ENCODE peak calls at places on chromosomes 2 and 18, in six cellular contexts. L, Z, E, S, G and D are unnamed samples. For H3K27me3, the result is how much of the 10 kb centered on the place peaks cover.

GRCh38 chr2:33268246-33268831 is 208.1 kb upstream of the RASGRP3 start:
- DNase-seq in L (no peak), S (no peak), E (no peak), G (no peak), Z (no peak), D (no peak)

GRCh38 chr2:21395366-21395765 is 271.6 kb downstream of the TDRD15 start:
- DNase-seq in G (no peak), L (no peak), Z (no peak), E (no peak), S (no peak), D (no peak)

GRCh38 chr18:10100236-10100635 is 186.4 kb downstream of the VAPA start:
- DNase-seq in S (no peak), E (no peak), G (no peak), L (no peak), Z (no peak), D (no peak)

GRCh38 chr2:56077352-56077915 is 106.4 kb upstream of the CCDC85A start:
- DNase-seq in G (no peak), E (no peak), L (peak), Z (no peak), S (no peak), D (no peak)

GRCh38 chr2:27427863-27428212 is 593 bp upstream of the NRBP1 start:
- DNase-seq in L (no peak), G (no peak), E (no peak), Z (no peak), S (no peak), D (no peak)

GRCh38 chr2:227430644-227431043 is 41.3 kb upstream of the AGFG1 start:
- DNase-seq in S (no peak), E (no peak), Z (no peak), G (no peak), L (no peak), D (no peak)

GRCh38 chr2:27506587-27506986 is 9.9 kb downstream of the GCKR start:
- DNase-seq in G (no peak), S (no peak), L (no peak), E (no peak), Z (no peak), D (no peak)

GRCh38 chr2:240459401-240460242 is 24.2 kb downstream of the GPC1 start:
- DNase-seq in S (no peak), G (no peak), Z (peak), L (no peak), E (no peak), D (no peak)

GRCh38 chr2:9150906-9151305 is 55.7 kb upstream of the ASAP2 start:
- DNase-seq in L (no peak), Z (no peak), E (no peak), S (no peak), G (no peak), D (no peak)

GRCh38 chr18:10851824-10852225 is 297.5 kb downstream of the PIEZO2 start:
- DNase-seq in E (no peak), Z (no peak), G (no peak), L (peak), S (peak), D (no peak)

GRCh38 chr18:79693561-79694205 is 14.1 kb downstream of the CTDP1 start:
- DNase-seq in L (no peak), Z (no peak), S (no peak), E (no peak), G (no peak), D (peak)

GRCh38 chr18:60684843-60685513 is 312.4 kb upstream of the MC4R start:
- DNase-seq in G (no peak), L (peak), S (peak), E (no peak), Z (no peak), D (no peak)

GRCh38 chr18:80035997-80036396 is 1.8 kb downstream of the RBFA start:
- DNase-seq in E (no peak), G (no peak), L (no peak), Z (no peak), S (no peak), D (no peak)

GRCh38 chr18:12255626-12256026 is 1.5 kb downstream of the CIDEA start:
- DNase-seq in Z (no peak), L (peak), E (no peak), S (peak), G (peak), D (no peak)

GRCh38 chr2:113851640-113852039 is 38.2 kb upstream of the ACTR3 start:
- DNase-seq in Z (no peak), E (no peak), L (peak), S (peak), G (no peak), D (no peak)

GRCh38 chr18:63834471-63835113 is 52.9 kb upstream of the SERPINB2 start:
- DNase-seq in S (no peak), Z (no peak), E (no peak), G (no peak), L (no peak), D (no peak)

GRCh38 chr2:107801498-107801897 is 25.2 kb upstream of the RGPD4 start:
- DNase-seq in E (no peak), S (no peak), G (no peak), Z (no peak), L (no peak), D (no peak)

GRCh38 chr2:222228046-222228445 is 70.8 kb downstream of the PAX3 start:
- DNase-seq in S (no peak), L (no peak), E (no peak), G (no peak), Z (no peak), D (no peak)

GRCh38 chr2:147683380-147683779 is 161.4 kb upstream of the ACVR2A start:
- DNase-seq in G (no peak), L (no peak), Z (no peak), S (no peak), E (no peak), D (no peak)

GRCh38 chr2:117360586-117360985 is 453.9 kb upstream of the DDX18 start:
- DNase-seq in G (no peak), S (no peak), Z (no peak), L (no peak), E (no peak), D (no peak)

GRCh38 chr2:76464310-76464709 is 753.6 kb upstream of the GCFC2 start:
- DNase-seq in L (no peak), S (no peak), G (no peak), E (no peak), Z (no peak), D (no peak)

GRCh38 chr2:8089596-8089995 is 592.3 kb upstream of the ID2 start:
- DNase-seq in L (peak), G (no peak), S (peak), E (no peak), Z (no peak), D (no peak)

GRCh38 chr2:9222246-9222898 is 15.8 kb downstream of the ASAP2 start:
- DNase-seq in G (no peak), Z (no peak), E (no peak), S (peak), L (peak), D (no peak)

GRCh38 chr2:6186332-6187100 is 494.3 kb downstream of the SOX11 start:
- DNase-seq in Z (no peak), G (no peak), E (peak), L (peak), S (peak), D (peak)

GRCh38 chr2:20668871-20669475 is 2.0 kb downstream of the GDF7 start:
- DNase-seq in S (no peak), E (no peak), L (no peak), G (no peak), Z (no peak), D (no peak)

GRCh38 chr2:74625658-74626425 is 22.3 kb downstream of the M1AP start:
- DNase-seq in G (no peak), S (no peak), E (no peak), Z (no peak), L (peak), D (no peak)

GRCh38 chr2:203535784-203536590 is 886 bp upstream of the RAPH1 start:
- DNase-seq in S (peak), Z (no peak), G (no peak), E (no peak), L (peak), D (no peak)

GRCh38 chr2:129721841-129722240 is 257.6 kb upstream of the RAB6C start:
- DNase-seq in E (no peak), L (no peak), S (no peak), G (no peak), Z (no peak), D (no peak)

GRCh38 chr18:48756511-48757226 is 194.1 kb downstream of the SMAD7 start:
- DNase-seq in L (no peak), Z (no peak), G (no peak), S (no peak), E (no peak), D (no peak)

GRCh38 chr2:58871469-58872142 is 630.5 kb upstream of the FANCL start:
- DNase-seq in Z (no peak), E (no peak), G (no peak), S (no peak), L (no peak), D (no peak)

GRCh38 chr2:235937092-235937491 is 231.1 kb downstream of the GBX2 start:
- DNase-seq in G (no peak), S (no peak), E (no peak), L (no peak), Z (no peak), D (no peak)

GRCh38 chr18:74826560-74826959 is 228.9 kb downstream of the ZNF407 start:
- DNase-seq in G (no peak), Z (no peak), L (peak), S (no peak), E (no peak), D (no peak)

GRCh38 chr2:40511661-40512213 is 59.8 kb upstream of the SLC8A1 start:
- DNase-seq in E (peak), L (peak), S (peak), Z (peak), G (no peak), D (peak)
- H3K4me3 ChIP-seq in E (peak), L (peak), S (peak), Z (peak), G (peak), D (peak)

GRCh38 chr2:202494300-202494699 is 118.2 kb downstream of the BMPR2 start:
- DNase-seq in L (peak), S (peak), G (no peak), E (no peak), Z (no peak), D (no peak)

GRCh38 chr2:202494856-202495604 is 118.9 kb downstream of the BMPR2 start:
- DNase-seq in Z (no peak), G (no peak), L (no peak), S (no peak), E (no peak), D (no peak)

GRCh38 chr2:202490479-202490878 is 114.4 kb downstream of the BMPR2 start:
- DNase-seq in E (no peak), G (no peak), S (no peak), L (no peak), Z (no peak), D (no peak)

GRCh38 chr2:202488671-202489070 is 112.5 kb downstream of the BMPR2 start:
- DNase-seq in G (no peak), L (no peak), Z (no peak), S (no peak), E (no peak), D (no peak)

DNA sequence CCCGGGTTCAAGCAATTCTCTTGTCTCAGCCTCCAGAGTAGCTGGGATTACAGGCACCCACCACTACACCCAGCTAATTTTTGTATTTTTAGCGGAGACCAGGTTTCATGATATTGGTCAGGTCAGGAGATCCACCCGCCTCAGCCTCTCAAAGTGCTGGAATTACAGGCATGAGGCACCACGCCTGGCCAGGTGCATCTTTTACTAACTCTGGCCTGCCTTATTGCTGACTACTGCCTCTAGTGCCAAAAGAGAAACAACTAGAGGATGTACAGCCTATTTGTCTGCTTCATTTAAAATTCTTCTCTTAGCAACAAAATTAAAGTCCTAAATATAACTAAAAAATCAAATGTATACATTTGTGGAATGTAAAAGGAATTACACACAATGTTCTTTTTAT is 115.4 kb downstream of the BMPR2 start:
- DNase-seq in E (no peak), L (no peak), S (no peak), G (no peak), Z (no peak), D (no peak)
- TF ChIP-seq CTCF in E (no peak), L (peak), S (no peak), G (no peak), Z (no peak), D (no peak)

DNA sequence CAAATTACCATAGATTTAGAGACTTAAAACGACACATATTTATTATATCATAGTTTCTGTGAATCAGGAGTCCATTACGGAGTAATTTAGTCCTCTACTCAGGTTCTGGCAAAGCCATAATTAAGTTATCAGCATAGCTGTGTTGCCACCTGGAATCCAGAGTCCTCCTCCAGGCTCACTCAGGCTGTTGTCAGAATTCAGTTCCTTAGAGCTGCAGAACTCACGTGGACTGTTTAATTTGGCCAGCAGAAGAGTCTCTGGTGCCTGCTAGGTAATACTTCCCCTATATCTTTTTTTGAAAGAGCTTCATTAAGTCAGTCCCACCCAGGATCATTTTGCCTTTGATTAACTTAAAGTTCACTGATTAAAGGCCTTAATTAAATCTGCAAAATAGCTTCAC is 891.5 kb downstream of the SUCLG1 start:
- DNase-seq in Z (no peak), G (no peak), S (no peak), L (no peak), E (no peak), D (no peak)
- H3K27me3 ChIP-seq in Z (under half), G (under half), S (under half), L (under half), E (under half), D (under half)

DNA sequence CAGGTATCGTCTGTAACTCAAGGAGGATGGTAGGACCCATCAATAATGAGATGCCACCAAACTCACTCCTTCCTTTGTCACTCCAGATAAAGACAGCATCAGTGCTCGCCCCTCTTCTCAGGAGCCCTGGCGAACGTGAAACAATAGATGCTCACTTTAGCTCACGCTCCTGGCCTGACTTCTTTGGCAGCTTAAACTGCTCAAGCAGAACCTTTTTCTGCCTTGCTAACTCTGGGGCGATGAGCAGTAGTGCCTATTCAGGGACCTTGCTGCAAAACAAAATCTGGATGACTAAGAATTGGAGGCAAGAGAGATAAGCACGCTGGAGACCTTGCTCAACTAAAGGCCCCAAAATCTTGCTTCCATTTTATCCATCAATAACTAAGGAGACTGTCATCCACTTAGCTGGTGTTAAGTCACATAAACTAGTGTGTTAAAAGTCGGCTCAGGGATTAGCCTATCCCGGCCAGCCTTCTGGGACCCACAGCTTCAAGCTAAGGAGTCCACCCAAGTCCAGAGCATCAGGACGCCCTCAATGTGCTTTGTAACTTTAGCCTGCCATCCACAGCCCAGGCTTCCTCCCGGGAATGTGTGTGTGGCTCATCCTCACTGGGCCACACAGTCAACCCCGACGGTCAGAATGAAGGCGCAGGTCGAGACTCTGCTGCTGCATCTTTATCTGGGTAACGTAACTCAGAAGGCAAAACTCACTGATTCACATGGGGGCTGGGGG is 38.9 kb downstream of the ZNF516 start:
- DNase-seq in Z (no peak), S (no peak), G (peak), L (no peak), E (no peak), D (no peak)
- H3K4me3 ChIP-seq in Z (no peak), S (no peak), G (no peak), L (no peak), E (no peak), D (no peak)

GRCh38 chr2:19109521-19109920 is 248.9 kb downstream of the OSR1 start:
- DNase-seq in S (no peak), E (no peak), Z (no peak), G (peak), L (no peak), D (no peak)

GRCh38 chr2:19100570-19100969 is 257.9 kb downstream of the OSR1 start:
- DNase-seq in L (no peak), E (no peak), Z (no peak), G (no peak), S (no peak), D (no peak)

GRCh38 chr2:19101968-19102367 is 256.5 kb downstream of the OSR1 start:
- DNase-seq in S (no peak), E (no peak), L (no peak), G (no peak), Z (no peak), D (no peak)

GRCh38 chr2:19102696-19103403 is 255.6 kb downstream of the OSR1 start:
- DNase-seq in L (peak), G (no peak), Z (no peak), S (peak), E (no peak), D (no peak)

GRCh38 chr2:19104503-19104902 is 253.9 kb downstream of the OSR1 start:
- DNase-seq in Z (no peak), G (peak), E (no peak), S (no peak), L (no peak), D (no peak)
- TF ChIP-seq CTCF in Z (no peak), G (no peak), E (no peak), S (no peak), L (no peak), D (no peak)